ENCODE peak calls at places on chromosome 20, in ten cellular contexts. G, I, R, V, W, K, B, H, S and C are unnamed samples.

GRCh38 chr20:46099491-46100287 is 9.9 kb upstream of the NCOA5 start:
- DNase-seq in G (no peak), I (no peak), R (no peak), V (no peak), W (peak; percentile 19), K (no peak), B (peak; percentile 75), H (no peak), S (no peak), C (peak; percentile 32)

GRCh38 chr20:61050491-61050890 is 201.6 kb upstream of the CDH4 start:
- DNase-seq in G (no peak), I (no peak), R (no peak), V (no peak), W (no peak), K (no peak), B (no peak), H (no peak), S (peak; percentile 33), C (no peak)

GRCh38 chr20:4585104-4585753 is 136.5 kb upstream of the PRND start:
- DNase-seq in G (no peak), I (no peak), R (no peak), V (no peak), W (no peak), K (no peak), B (no peak), H (no peak), S (no peak), C (no peak)

GRCh38 chr20:38676576-38676975 is 47.7 kb upstream of the SLC32A1 start:
- DNase-seq in G (no peak), I (no peak), R (no peak), V (no peak), W (no peak), K (no peak), B (no peak), H (no peak), S (no peak), C (no peak)

GRCh38 chr20:57319584-57319983 is 10.0 kb upstream of the SPO11 start:
- DNase-seq in G (no peak), I (no peak), R (no peak), V (no peak), W (no peak), K (no peak), B (no peak), H (no peak), S (no peak), C (no peak)

GRCh38 chr20:18727032-18727508 is 86.5 kb upstream of the SCP2D1 start:
- DNase-seq in G (no peak), I (no peak), R (no peak), V (no peak), W (no peak), K (no peak), B (no peak), H (no peak), S (no peak), C (no peak)

GRCh38 chr20:652611-653109 is 340 bp downstream of the SRXN1 start:
- DNase-seq in G (peak; percentile 52), I (no peak), R (peak; percentile 33), V (peak; percentile 69), W (peak; percentile 35), K (no peak), B (no peak), H (peak; percentile 56), S (peak; percentile 74), C (peak; percentile 42)

GRCh38 chr20:24441600-24441999 is 27.8 kb upstream of the SYNDIG1 start:
- DNase-seq in G (no peak), I (no peak), R (no peak), V (no peak), W (no peak), K (no peak), B (no peak), H (no peak), S (no peak), C (no peak)

GRCh38 chr20:31740208-31740607 is 1.1 kb downstream of the TPX2 start:
- DNase-seq in G (no peak), I (no peak), R (no peak), V (no peak), W (peak; percentile 51), K (no peak), B (no peak), H (no peak), S (no peak), C (no peak)

GRCh38 chr20:31739550-31739863 is 417 bp downstream of the TPX2 start:
- DNase-seq in G (no peak), I (no peak), R (no peak), V (no peak), W (no peak), K (no peak), B (no peak), H (no peak), S (no peak), C (no peak)

GRCh38 chr20:31740656-31741323 is 1.7 kb downstream of the TPX2 start:
- DNase-seq in G (no peak), I (no peak), R (no peak), V (no peak), W (no peak), K (no peak), B (no peak), H (no peak), S (no peak), C (no peak)

DNA sequence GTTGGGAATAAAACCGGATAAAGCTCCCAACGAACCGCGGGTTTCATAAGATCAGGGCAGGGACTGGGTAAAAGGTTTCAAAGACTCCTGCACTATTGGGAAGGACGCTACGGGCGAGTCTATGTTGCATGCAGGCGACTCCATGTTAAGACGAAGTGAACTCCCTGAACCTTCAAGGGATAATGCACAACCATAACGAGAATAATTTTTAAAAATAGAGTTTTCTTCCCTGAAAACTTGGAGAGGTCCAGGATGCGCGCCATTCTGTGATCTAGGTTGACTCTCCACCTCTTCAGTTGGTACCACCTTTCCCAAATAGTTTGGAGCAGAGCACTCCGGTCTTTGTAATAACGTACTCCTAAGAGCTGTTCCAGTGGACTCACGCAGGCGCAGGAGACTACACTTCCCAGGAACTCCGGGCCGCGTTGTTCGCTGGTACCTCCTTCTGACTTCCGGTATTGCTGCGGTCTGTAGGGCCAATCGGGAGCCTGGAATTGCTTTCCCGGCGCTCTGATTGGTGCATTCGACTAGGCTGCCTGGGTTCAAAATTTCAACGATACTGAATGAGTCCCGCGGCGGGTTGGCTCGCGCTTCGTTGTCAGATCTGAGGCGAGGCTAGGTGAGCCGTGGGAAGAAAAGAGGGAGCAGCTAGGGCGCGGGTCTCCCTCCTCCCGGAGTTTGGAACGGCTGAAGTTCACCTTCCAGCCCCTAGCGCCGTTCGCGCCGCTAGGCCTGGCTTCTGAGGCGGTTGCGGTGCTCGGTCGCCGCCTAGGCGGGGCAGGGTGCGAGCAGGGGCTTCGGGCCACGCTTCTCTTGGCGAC is at the start of gene TPX2:
- DNase-seq in G (peak; percentile 90), I (peak; percentile 63), R (peak; percentile 95), V (peak; percentile 97), W (peak; percentile 98), K (peak; percentile 90), B (peak; percentile 93), H (peak; percentile 96), S (peak; percentile 97), C (peak; percentile 99)
- TF ChIP-seq POLR2A in G (peak; percentile 48), I (no peak), R (no peak), V (peak; percentile 43), W (peak; percentile 96), K (peak; percentile 67), B (no peak), H (peak; percentile 83), S (peak; percentile 45), C (peak; percentile 49)

GRCh38 chr20:63703976-63704748 is 3.6 kb downstream of the ARFRP1 start:
- DNase-seq in G (no peak), I (no peak), R (no peak), V (no peak), W (no peak), K (no peak), B (no peak), H (peak; percentile 41), S (peak; percentile 57), C (no peak)

GRCh38 chr20:63702036-63702665 is 5.6 kb downstream of the ARFRP1 start:
- DNase-seq in G (no peak), I (no peak), R (no peak), V (no peak), W (no peak), K (peak; percentile 4), B (no peak), H (peak; percentile 37), S (no peak), C (no peak)

GRCh38 chr20:63702751-63703470 is 4.9 kb downstream of the ARFRP1 start:
- DNase-seq in G (no peak), I (no peak), R (no peak), V (no peak), W (no peak), K (no peak), B (no peak), H (peak; percentile 48), S (peak; percentile 57), C (no peak)

GRCh38 chr20:63704749-63705117 is 3.0 kb downstream of the ARFRP1 start:
- DNase-seq in G (no peak), I (no peak), R (no peak), V (no peak), W (no peak), K (no peak), B (no peak), H (peak; percentile 42), S (peak; percentile 50), C (no peak)

GRCh38 chr20:63703471-63703975 is 4.3 kb downstream of the ARFRP1 start:
- DNase-seq in G (no peak), I (no peak), R (no peak), V (no peak), W (no peak), K (no peak), B (no peak), H (peak; percentile 45), S (peak; percentile 65), C (no peak)
- TF ChIP-seq POLR2A in G (no peak), I (no peak), R (no peak), V (no peak), W (no peak), K (no peak), B (no peak), H (no peak), S (no peak), C (no peak)

GRCh38 chr20:48826064-48826463 is 1.7 kb downstream of the PREX1 start:
- DNase-seq in G (no peak), I (no peak), R (no peak), V (no peak), W (no peak), K (no peak), B (no peak), H (no peak), S (no peak), C (no peak)

GRCh38 chr20:48826883-48827771 is 672 bp downstream of the PREX1 start:
- DNase-seq in G (no peak), I (no peak), R (peak; percentile 37), V (peak; percentile 54), W (peak; percentile 53), K (no peak), B (no peak), H (no peak), S (no peak), C (no peak)

GRCh38 chr20:48828734-48829460 is 1.1 kb upstream of the PREX1 start:
- DNase-seq in G (no peak), I (no peak), R (no peak), V (no peak), W (no peak), K (no peak), B (no peak), H (no peak), S (no peak), C (no peak)

GRCh38 chr20:48829940-48830339 is 2.1 kb upstream of the PREX1 start:
- DNase-seq in G (no peak), I (no peak), R (no peak), V (no peak), W (no peak), K (no peak), B (no peak), H (no peak), S (no peak), C (no peak)

DNA sequence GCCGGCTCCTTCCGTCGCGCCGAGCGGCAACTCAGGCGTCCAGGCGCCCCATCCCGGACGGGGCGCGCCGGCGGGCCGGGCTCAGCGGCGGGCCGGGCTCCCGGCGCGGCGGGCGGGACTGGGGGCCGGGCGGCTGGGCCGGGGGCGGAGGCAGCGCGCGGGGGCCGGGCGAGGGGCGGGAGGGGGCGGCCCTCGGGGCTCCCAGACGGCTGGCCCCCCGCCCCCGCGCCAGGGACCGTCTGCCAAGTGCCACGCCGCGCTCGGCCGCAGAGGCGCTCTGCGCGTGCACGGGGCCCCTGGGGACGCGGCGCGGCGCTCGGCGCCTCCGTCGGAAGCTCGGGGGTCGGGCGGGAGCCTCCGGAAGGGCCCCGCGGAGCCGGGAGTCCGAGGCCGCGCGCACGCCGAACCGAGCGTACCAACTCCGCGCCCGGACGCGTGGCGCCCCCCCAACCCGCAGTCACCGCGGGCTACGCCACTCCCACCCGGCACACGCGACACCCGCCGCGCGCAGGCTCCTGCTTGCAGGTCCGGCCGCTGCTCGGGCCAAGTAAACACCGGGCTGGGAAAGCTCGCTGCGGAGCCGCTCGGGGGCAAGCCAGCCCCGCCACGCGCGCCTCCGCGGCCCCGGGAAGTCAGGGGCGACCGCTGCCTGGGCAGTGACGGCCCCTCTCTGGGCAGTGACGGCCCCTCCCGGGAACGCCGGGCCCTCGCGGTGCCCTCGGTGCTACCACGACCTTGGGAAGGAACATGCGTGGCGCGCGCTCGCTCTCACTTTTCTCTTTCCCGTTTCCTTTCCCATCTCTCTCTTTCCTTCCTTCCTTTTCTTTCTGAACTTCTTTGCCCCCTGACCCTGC is at the start of gene PREX1:
- DNase-seq in G (peak; percentile 42), I (no peak), R (peak; percentile 89), V (peak; percentile 89), W (peak; percentile 81), K (peak; percentile 90), B (peak; percentile 87), H (peak; percentile 74), S (peak; percentile 81), C (peak; percentile 74)
- TF ChIP-seq POLR2A in G (peak; percentile 37), I (no peak), R (no peak), V (peak; percentile 47), W (peak; percentile 83), K (no peak), B (no peak), H (peak; percentile 56), S (no peak), C (no peak)

DNA sequence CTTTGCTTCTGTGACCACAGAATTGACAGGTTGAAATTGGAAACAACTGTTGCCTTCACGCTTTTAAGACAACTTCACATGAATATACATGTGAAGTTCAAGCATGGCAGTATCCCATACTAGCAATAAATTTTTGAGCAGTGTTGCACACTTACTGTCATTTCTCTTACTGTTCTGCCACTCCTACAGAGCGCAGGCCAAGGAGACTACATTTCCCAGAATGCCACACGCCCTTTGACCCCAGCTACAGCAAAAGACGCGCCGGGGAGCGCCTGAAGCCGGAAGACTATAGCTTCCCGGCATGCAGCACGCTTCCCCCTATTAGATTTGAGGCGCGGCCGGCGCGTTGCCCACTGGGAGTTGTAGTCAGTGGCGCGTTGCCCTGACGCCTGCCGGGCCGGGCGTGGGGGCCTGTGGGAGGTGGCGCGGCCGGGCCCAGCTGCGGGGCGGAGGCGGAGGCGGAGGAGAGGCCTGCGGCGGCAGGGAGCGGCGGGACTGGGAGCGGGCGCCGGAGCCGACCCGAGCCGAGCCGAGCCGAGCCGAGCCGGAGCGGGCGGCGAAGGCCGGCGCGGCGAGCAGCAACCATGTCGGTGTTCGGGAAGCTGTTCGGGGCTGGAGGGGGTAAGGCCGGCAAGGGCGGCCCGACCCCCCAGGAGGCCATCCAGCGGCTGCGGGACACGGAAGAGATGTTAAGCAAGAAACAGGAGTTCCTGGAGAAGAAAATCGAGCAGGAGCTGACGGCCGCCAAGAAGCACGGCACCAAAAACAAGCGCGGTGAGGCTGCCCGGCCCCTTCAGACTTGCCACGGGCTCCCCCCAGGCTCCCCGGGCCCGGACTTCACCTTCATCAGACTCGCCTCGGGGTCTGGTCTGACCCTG is at the start of gene CHMP4B:
- DNase-seq in G (peak; percentile 100), I (peak; percentile 98), R (peak; percentile 100), V (peak; percentile 98), W (peak; percentile 98), K (peak; percentile 96), B (peak; percentile 99), H (peak; percentile 99), S (peak; percentile 100), C (peak; percentile 100)
- TF ChIP-seq POLR2A in G (peak; percentile 97), I (no peak), R (no peak), V (peak; percentile 53), W (peak; percentile 69), K (peak; percentile 39), B (peak; percentile 97), H (peak; percentile 95), S (peak; percentile 19), C (peak; percentile 38)